ENCODE peak calls at places on chromosomes 4 and X, in four cellular contexts. One of them, this sample, is unnamed.

GRCh38 chrX:108091266-108091877 is at the start of the genes ATG4A and PSMD10:
- DNase-seq in HepG2: peak
- DNase-seq in GM12878: peak
- DNase-seq in K562: peak
- DNase-seq in this sample: peak

GRCh38 chr4:141686146-141686775 is 49.9 kb downstream of the IL15 start:
- DNase-seq in GM12878: no peak
- DNase-seq in K562: no peak
- DNase-seq in HepG2: no peak
- DNase-seq in this sample: no peak

GRCh38 chr4:123898941-123899666 is 502.5 kb downstream of the SPRY1 start:
- DNase-seq in HepG2: no peak
- DNase-seq in GM12878: no peak
- DNase-seq in K562: no peak
- DNase-seq in this sample: no peak

GRCh38 chrX:3320471-3321046 is 25.9 kb downstream of the MXRA5 start:
- DNase-seq in K562: no peak
- DNase-seq in GM12878: no peak
- DNase-seq in HepG2: no peak
- DNase-seq in this sample: no peak

GRCh38 chr4:27278615-27279014 is 418.0 kb downstream of the STIM2 start:
- DNase-seq in K562: peak
- DNase-seq in GM12878: no peak
- DNase-seq in HepG2: peak
- DNase-seq in this sample: peak

GRCh38 chrX:72461766-72462165 is 110.9 kb downstream of the HDAC8 start:
- DNase-seq in GM12878: no peak
- DNase-seq in K562: no peak
- DNase-seq in HepG2: no peak
- DNase-seq in this sample: no peak

GRCh38 chr4:156329779-156330178 is 376.1 kb upstream of the CTSO start:
- DNase-seq in HepG2: no peak
- DNase-seq in GM12878: no peak
- DNase-seq in K562: no peak
- DNase-seq in this sample: no peak

GRCh38 chr4:3128976-3129375 is 54.5 kb downstream of the HTT start:
- DNase-seq in HepG2: no peak
- DNase-seq in K562: no peak
- DNase-seq in GM12878: no peak
- DNase-seq in this sample: no peak

GRCh38 chr4:147138171-147138570 is 192.5 kb upstream of the TTC29 start:
- DNase-seq in GM12878: no peak
- DNase-seq in K562: no peak
- DNase-seq in HepG2: no peak
- DNase-seq in this sample: no peak

GRCh38 chr4:150004481-150004880 is 73.8 kb upstream of the DCLK2 start:
- DNase-seq in GM12878: no peak
- DNase-seq in HepG2: no peak
- DNase-seq in K562: no peak
- DNase-seq in this sample: no peak

GRCh38 chrX:107227780-107228485 is 21.5 kb downstream of the DNAAF6 start:
- DNase-seq in K562: no peak
- DNase-seq in HepG2: no peak
- DNase-seq in GM12878: no peak
- DNase-seq in this sample: no peak

GRCh38 chrX:14064632-14065432 is 35.1 kb upstream of the GEMIN8 start:
- DNase-seq in K562: peak
- DNase-seq in HepG2: no peak
- DNase-seq in GM12878: no peak
- DNase-seq in this sample: no peak

GRCh38 chrX:46572295-46572936 is 1.1 kb upstream of the CHST7 start:
- DNase-seq in HepG2: no peak
- DNase-seq in GM12878: peak
- DNase-seq in K562: peak
- DNase-seq in this sample: no peak

GRCh38 chr4:17283251-17283650 is 228.6 kb downstream of the QDPR start:
- DNase-seq in K562: no peak
- DNase-seq in GM12878: no peak
- DNase-seq in HepG2: no peak
- DNase-seq in this sample: no peak

GRCh38 chrX:15564981-15565579 is 35.7 kb downstream of the ACE2 start:
- DNase-seq in GM12878: peak
- DNase-seq in HepG2: peak
- DNase-seq in K562: peak
- DNase-seq in this sample: peak

GRCh38 chrX:54194982-54195588 is 12.0 kb upstream of the FAM120C start:
- DNase-seq in GM12878: no peak
- DNase-seq in HepG2: peak
- DNase-seq in K562: no peak
- DNase-seq in this sample: no peak
- TF ChIP-seq CBFB in GM12878: no peak
- TF ChIP-seq CBFB in HepG2: no peak
- TF ChIP-seq CBFB in K562: no peak
- TF ChIP-seq CBFB in this sample: no peak

GRCh38 chr4:188658958-188659522 is 519.8 kb downstream of the TRIML1 start:
- DNase-seq in K562: peak
- DNase-seq in GM12878: no peak
- DNase-seq in HepG2: no peak
- DNase-seq in this sample: peak

GRCh38 chr4:188661502-188661901 is 522.3 kb downstream of the TRIML1 start:
- DNase-seq in K562: no peak
- DNase-seq in GM12878: no peak
- DNase-seq in HepG2: no peak
- DNase-seq in this sample: no peak

GRCh38 chr4:188663369-188663768 is 524.1 kb downstream of the TRIML1 start:
- DNase-seq in HepG2: no peak
- DNase-seq in GM12878: no peak
- DNase-seq in K562: no peak
- DNase-seq in this sample: no peak

GRCh38 chr4:188657365-188657764 is 518.1 kb downstream of the TRIML1 start:
- DNase-seq in HepG2: no peak
- DNase-seq in GM12878: no peak
- DNase-seq in K562: no peak
- DNase-seq in this sample: no peak

DNA sequence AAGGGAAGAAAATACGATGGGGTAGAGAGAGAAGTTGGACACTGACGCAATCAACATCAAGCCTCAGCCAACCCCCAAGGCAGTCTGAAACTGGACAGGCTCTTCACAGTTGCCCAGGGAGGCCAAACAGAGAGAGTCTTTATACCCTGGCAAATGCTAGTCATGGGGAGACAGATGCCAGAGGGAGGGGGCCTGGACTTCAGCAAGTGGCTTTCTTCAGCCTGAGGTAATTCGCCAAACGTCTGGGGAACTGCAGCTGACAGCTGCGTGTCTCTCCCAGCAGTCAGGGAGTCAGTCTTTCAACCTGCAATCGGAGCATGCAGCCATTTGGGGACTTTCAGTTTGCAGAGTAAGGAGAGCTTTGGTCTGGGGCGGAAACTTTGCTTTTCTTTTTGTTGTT is 521.6 kb downstream of the TRIML1 start:
- DNase-seq in K562: no peak
- DNase-seq in HepG2: no peak
- DNase-seq in GM12878: no peak
- DNase-seq in this sample: no peak
- TF ChIP-seq CBFB in K562: no peak
- TF ChIP-seq CBFB in HepG2: no peak
- TF ChIP-seq CBFB in GM12878: no peak
- TF ChIP-seq CBFB in this sample: no peak

DNA sequence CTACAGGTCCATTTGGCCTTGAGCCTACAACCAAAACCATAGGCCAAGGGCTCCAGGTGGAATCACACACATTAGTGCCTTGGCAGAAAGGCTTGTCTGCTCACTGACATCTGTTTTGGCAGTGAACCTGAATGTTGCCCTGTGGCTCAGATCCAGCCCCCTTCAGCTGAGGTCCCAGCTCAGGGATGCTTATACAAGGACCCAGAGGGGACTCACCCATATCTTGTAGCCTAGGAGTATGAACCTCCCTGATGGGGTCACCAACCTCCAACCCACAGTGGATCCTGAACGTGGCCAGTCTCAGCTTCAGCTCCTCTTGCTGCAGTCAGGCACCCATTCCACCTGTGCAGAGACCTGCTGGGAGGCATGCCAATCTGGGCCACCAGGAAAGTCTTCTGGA is 50.8 kb upstream of the HMX1 start:
- DNase-seq in K562: peak
- DNase-seq in GM12878: no peak
- DNase-seq in HepG2: no peak
- DNase-seq in this sample: no peak
- TF ChIP-seq CBFB in K562: no peak
- TF ChIP-seq CBFB in GM12878: no peak
- TF ChIP-seq CBFB in HepG2: no peak
- TF ChIP-seq CBFB in this sample: no peak

DNA sequence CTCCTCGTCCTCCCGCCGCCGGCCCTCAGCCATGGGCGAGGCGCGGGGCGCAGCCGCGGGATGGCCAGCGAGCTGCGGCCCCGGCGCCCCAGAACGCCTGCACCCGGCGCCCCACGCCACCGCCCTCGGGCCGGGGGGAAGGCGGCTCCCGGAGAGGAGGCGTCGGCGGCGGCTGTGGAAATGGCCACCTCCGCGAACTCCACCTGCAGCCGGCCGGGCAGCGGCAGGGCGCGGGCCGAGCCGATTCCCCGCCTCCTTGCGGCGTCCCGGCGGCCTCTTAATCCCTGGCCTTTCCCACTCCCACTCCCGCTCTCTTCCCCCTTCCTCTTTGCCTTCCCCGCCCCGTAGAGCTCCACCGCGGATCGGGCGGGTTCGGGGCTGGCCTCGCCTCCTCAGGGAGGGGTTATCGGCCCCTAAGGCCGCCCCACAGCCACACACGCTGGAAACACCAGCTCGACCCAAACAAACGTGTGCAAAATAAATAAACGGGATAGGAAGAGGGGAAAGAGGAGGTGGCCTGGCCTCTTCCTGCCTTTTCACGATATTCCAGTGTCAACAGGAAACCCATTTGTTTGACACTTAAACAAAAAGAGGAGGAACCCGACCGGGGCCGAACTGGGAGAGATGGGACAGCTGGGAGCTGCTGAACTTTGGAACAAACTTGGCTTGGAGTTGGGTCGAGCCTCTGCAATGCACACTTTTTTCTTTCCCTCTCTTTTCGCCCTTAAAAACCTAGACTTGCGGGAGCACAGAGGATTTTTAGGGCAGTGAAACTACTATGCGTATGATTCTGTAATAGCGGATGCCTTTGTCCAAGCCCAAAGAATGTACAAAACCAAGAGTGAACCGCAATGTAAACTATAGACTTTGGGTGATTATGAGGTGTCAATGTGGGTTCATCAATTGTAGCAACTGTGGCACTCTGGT is at the start of gene SH3D19:
- DNase-seq in HepG2: peak
- DNase-seq in GM12878: no peak
- DNase-seq in K562: no peak
- DNase-seq in this sample: peak
- TF ChIP-seq CBFB in HepG2: peak
- TF ChIP-seq CBFB in GM12878: no peak
- TF ChIP-seq CBFB in K562: no peak
- TF ChIP-seq CBFB in this sample: no peak

DNA sequence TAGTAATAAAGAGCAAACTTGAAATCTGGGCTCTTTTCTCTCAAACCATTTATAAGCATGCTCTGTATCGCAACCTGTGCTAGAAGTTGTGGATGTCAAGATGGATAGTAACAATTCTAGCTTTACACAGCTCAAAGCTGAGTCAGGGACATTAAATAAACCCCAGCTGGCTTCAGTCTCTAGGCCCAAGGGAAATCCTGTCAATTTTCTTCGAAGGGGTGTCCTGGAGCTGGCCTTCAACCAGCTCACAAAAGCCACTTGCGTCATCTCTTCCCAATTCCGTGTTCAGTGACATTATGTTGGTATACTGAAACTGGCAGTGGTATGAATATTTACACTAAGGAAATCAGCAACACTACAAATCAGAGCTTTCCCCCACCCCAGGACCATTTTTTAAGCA is 89.8 kb upstream of the PRKG2 start:
- DNase-seq in GM12878: no peak
- DNase-seq in HepG2: no peak
- DNase-seq in K562: no peak
- DNase-seq in this sample: no peak
- TF ChIP-seq CBFB in GM12878: no peak
- TF ChIP-seq CBFB in HepG2: no peak
- TF ChIP-seq CBFB in K562: no peak
- TF ChIP-seq CBFB in this sample: no peak

GRCh38 chr4:15131551-15131950 is 129.3 kb downstream of the CPEB2 start:
- DNase-seq in HepG2: peak
- DNase-seq in K562: no peak
- DNase-seq in GM12878: no peak
- DNase-seq in this sample: no peak

GRCh38 chr4:15132739-15133138 is 130.5 kb downstream of the CPEB2 start:
- DNase-seq in HepG2: no peak
- DNase-seq in K562: no peak
- DNase-seq in GM12878: no peak
- DNase-seq in this sample: no peak

GRCh38 chr4:15130441-15130840 is 128.2 kb downstream of the CPEB2 start:
- DNase-seq in HepG2: no peak
- DNase-seq in GM12878: no peak
- DNase-seq in K562: no peak
- DNase-seq in this sample: no peak
- TF ChIP-seq CBFB in HepG2: no peak
- TF ChIP-seq CBFB in GM12878: no peak
- TF ChIP-seq CBFB in K562: no peak
- TF ChIP-seq CBFB in this sample: no peak

GRCh38 chrX:154718607-154719006 is 32.3 kb downstream of the GAB3 start:
- DNase-seq in K562: no peak
- DNase-seq in GM12878: no peak
- DNase-seq in HepG2: no peak
- DNase-seq in this sample: no peak
- TF ChIP-seq CBFB in K562: no peak
- TF ChIP-seq CBFB in GM12878: no peak
- TF ChIP-seq CBFB in HepG2: no peak
- TF ChIP-seq CBFB in this sample: no peak

GRCh38 chr4:90951037-90951436 is 823.8 kb downstream of the CCSER1 start:
- DNase-seq in HepG2: peak
- DNase-seq in GM12878: no peak
- DNase-seq in K562: no peak
- DNase-seq in this sample: no peak
- TF ChIP-seq CBFB in HepG2: no peak
- TF ChIP-seq CBFB in GM12878: no peak
- TF ChIP-seq CBFB in K562: no peak
- TF ChIP-seq CBFB in this sample: no peak

GRCh38 chrX:140572724-140573123 is 67.9 kb upstream of the SOX3 start:
- DNase-seq in GM12878: peak
- DNase-seq in K562: peak
- DNase-seq in HepG2: peak
- DNase-seq in this sample: peak
- TF ChIP-seq CBFB in GM12878: no peak
- TF ChIP-seq CBFB in K562: no peak
- TF ChIP-seq CBFB in HepG2: no peak
- TF ChIP-seq CBFB in this sample: no peak

This sample was measured in WTC11.